ENCODE peak calls at places on chromosomes 1 and 21, in four cellular contexts. L is heart right ventricle, D is adipocyte, C is BE2C. G is an unnamed sample. For H3K36me3, the result is how much of the 10 kb centered on the place peaks cover.

GRCh38 chr21:33771976-33772375 is 129.7 kb downstream of the ITSN1 start:
- DNase-seq in L (no peak), D (no peak), C (no peak), G (no peak)

GRCh38 chr1:53182688-53183276 is 13.8 kb upstream of the CPT2 start:
- DNase-seq in L (no peak), D (no peak), C (no peak), G (no peak)

GRCh38 chr1:224203243-224204016 is 20.4 kb downstream of the DEGS1 start:
- DNase-seq in L (peak), D (peak), C (peak), G (peak)

GRCh38 chr1:117686907-117687306 is 81.1 kb downstream of the TENT5C start:
- DNase-seq in L (no peak), D (peak), C (no peak), G (no peak)

GRCh38 chr1:107358611-107359342 is 217.9 kb downstream of the NTNG1 start:
- DNase-seq in L (no peak), D (peak), C (no peak), G (no peak)

GRCh38 chr1:61461406-61462384 is 263.2 kb downstream of the TM2D1 start:
- DNase-seq in L (no peak), D (no peak), C (no peak), G (no peak)

GRCh38 chr1:182092336-182092735 is 30.8 kb upstream of the ZNF648 start:
- DNase-seq in L (no peak), D (peak), C (no peak), G (no peak)

GRCh38 chr1:220905650-220906560 is 26.7 kb downstream of the HLX start:
- DNase-seq in L (no peak), D (no peak), C (no peak), G (no peak)

GRCh38 chr1:6867688-6868370 is 82.6 kb downstream of the CAMTA1 start:
- DNase-seq in L (no peak), D (no peak), C (no peak), G (no peak)

DNA sequence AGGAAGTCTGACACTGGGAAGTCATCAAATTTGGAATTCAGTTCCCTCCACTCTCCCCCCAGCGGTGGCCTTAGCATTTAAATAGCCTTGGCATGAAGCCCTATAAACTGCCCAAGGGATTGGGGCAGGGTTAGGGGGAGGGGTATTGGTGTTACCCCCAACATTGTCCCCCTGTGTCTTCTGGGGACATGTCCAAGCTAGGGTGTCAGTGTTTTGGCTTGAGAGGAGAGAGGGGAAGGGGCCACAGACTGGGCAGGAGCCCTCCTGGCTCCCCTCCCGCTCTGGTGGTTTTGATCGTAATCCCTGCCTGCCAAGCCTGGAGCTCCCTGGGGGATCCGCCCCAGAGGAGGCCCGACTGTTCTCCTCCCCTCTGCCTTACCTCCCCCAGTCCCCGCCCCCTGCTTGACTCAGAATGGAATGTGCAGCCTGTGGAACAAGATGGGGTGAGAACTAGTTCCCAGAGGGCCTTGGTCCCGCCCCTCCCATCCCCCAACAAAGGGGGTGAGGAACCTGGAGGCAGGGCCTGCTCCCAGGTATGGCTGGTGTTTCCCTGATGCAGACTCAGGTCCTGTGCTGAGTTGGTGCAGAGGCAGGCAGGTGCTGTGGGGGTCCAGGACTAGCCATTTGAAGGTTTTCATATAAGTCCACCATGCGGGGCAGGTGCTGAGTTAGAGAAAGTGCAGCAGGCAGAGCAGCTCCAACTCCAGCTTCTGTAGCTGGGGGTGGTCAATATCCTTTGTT is 7.4 kb downstream of the SOX13 start:
- DNase-seq in L (peak), D (peak), C (peak), G (peak)
- H3K4me3 ChIP-seq in L (no peak), D (peak), C (no peak), G (no peak)

GRCh38 chr1:228059536-228060457 is 22.7 kb upstream of the ARF1 start:
- DNase-seq in L (no peak), D (peak), C (peak), G (peak)
- H3K36me3 ChIP-seq in L (under half), D (under half), C (under half), G (under half)

GRCh38 chr1:181011301-181012202 is 11.1 kb downstream of the STX6 start:
- DNase-seq in L (no peak), D (no peak), C (no peak), G (no peak)
- H3K4me3 ChIP-seq in L (no peak), D (peak), C (no peak), G (no peak)

DNA sequence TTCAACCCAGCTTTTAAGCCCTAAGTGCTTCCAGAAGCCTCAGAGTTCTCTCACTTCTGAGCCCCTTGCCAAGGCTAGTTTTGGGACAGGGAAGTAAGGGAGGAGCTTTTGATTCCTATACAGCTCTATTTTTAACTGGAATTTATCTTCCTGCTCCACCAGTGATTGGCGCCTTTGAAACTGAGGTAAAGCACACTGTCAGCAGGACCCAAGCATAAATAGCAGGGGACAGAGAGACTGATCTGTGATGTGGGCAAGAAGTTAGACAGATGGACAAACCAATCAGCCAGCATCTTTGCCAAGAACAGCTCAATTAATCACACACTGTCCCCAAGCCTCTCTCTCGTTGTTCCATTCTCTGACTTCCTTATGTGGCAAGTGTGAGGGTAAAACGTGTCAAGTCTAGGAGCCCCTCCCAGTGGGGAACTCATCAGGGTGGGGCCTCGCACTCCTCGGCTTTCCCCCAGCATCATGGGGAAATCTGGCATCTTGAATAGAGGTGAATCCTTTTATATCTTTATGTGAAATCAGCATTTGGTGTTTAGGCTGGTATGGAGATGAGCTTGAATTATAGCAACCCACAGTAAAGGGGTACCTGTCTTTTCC is 40.2 kb upstream of the MPZL1 start:
- DNase-seq in L (peak), D (no peak), C (no peak), G (no peak)
- H3K36me3 ChIP-seq in L (under half), D (under half), C (under half), G (under half)

GRCh38 chr21:45170987-45171386 is 96.6 kb downstream of the ADARB1 start:
- DNase-seq in L (no peak), D (no peak), C (no peak), G (no peak)
- H3K4me3 ChIP-seq in L (no peak), D (no peak), C (no peak), G (no peak)

GRCh38 chr1:88875595-88875994 is 15.8 kb downstream of the GTF2B start:
- DNase-seq in L (no peak), D (no peak), C (no peak), G (no peak)

GRCh38 chr1:88877382-88877825 is 14.0 kb downstream of the GTF2B start:
- DNase-seq in L (no peak), D (peak), C (no peak), G (no peak)

GRCh38 chr1:88877911-88878310 is 13.5 kb downstream of the GTF2B start:
- DNase-seq in L (no peak), D (no peak), C (no peak), G (no peak)

GRCh38 chr1:88876573-88877335 is 14.6 kb downstream of the GTF2B start:
- DNase-seq in L (no peak), D (peak), C (no peak), G (no peak)

DNA sequence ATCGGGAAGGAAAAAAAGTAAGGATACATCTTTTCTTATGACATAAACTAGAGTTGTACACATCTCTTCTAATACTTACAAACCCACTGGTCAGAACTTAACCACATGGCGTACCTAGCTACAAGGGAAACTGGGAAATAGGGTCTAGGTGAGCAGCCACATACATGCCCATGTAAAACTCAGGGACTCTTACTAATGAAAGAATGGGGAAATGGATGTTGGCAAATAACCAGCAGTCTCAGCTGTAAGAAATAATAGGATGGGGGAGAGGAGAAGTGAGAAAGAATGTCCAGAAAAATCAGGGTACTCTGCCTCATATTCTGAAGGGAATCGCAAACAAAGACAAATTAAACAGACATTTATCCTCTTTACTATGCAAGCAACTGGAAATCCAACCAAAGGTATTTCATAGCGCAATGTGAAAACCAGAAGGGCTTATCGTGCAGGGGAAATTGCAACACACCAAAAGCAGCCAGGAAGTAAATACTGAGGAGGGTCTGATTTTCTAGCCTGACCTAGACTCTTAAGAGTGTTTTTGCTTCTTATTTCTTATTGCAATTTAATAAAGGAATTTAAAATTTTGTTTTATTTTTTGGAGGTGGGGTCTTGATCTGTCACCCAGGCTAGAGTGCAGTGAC is 17.5 kb downstream of the GTF2B start:
- DNase-seq in L (no peak), D (peak), C (no peak), G (no peak)
- H3K36me3 ChIP-seq in L (under half), D (under half), C (under half), G (under half)